ENCODE peak calls at places on chromosomes 13 and 19, in four cellular contexts. U is B cell, J is breast epithelium, L is left lung. C is an unnamed sample.

GRCh38 chr19:48735031-48735615 is 5.3 kb downstream of the RASIP1 start:
- DNase-seq in U (no peak), J (no peak), L (peak), C (peak)

GRCh38 chr19:16429066-16429758 is 42.6 kb downstream of the EPS15L1 start:
- DNase-seq in U (no peak), J (peak), L (no peak), C (no peak)

GRCh38 chr19:18789883-18790565 is 1.1 kb downstream of the COMP start:
- DNase-seq in U (peak), J (no peak), L (peak), C (peak)

GRCh38 chr19:33639034-33639681 is 17.4 kb downstream of the CHST8 start:
- DNase-seq in U (no peak), J (no peak), L (no peak), C (no peak)

GRCh38 chr13:33626407-33626806 is 191.5 kb upstream of the RFC3 start:
- DNase-seq in U (no peak), J (no peak), L (no peak), C (no peak)

GRCh38 chr13:36432106-36432544 is at the start of gene CCNA1:
- DNase-seq in U (peak), J (no peak), L (peak), C (peak)

GRCh38 chr19:55373993-55374757 is 2.5 kb upstream of the TMEM190 start:
- DNase-seq in U (no peak), J (no peak), L (no peak), C (no peak)

GRCh38 chr19:39110263-39110967 is 15.2 kb upstream of the PAK4 start:
- DNase-seq in U (peak), J (peak), L (no peak), C (peak)

DNA sequence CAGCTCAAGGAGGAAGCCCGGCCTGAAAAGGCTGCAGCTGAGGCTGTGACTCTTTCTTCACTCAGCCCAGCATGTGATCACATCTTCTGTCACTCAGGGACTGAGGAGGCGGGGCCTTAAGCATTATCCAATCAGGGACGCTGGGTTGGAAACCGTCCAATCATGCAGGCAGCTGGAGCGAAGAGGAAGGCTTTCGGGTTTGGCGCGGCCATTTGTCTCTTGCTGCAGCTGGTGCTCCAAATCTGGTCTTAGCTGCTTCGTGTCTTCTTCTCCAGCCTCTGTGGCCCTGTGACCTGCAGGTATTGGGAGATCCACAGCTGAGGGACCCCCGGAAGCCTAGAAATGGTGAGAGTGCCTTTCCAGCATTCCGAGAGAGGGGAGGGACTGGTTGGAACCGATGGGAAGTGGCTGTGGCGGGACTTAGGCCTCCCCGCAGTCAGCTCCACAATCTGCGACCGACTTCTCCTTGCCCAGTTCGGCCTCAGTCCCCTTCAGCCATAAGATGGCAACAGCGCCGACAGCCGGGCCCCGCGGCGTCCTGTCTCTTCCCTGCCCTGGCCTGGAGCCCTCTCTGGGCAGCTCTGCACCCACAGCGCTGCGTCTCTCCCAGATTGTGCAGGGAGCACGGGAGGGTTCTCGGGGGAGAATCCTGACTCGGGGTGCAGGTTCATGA is at the start of gene ZNF90:
- DNase-seq in U (peak), J (peak), L (peak), C (peak)
- TF ChIP-seq CTCF in U (no peak), J (no peak), L (no peak), C (peak)

DNA sequence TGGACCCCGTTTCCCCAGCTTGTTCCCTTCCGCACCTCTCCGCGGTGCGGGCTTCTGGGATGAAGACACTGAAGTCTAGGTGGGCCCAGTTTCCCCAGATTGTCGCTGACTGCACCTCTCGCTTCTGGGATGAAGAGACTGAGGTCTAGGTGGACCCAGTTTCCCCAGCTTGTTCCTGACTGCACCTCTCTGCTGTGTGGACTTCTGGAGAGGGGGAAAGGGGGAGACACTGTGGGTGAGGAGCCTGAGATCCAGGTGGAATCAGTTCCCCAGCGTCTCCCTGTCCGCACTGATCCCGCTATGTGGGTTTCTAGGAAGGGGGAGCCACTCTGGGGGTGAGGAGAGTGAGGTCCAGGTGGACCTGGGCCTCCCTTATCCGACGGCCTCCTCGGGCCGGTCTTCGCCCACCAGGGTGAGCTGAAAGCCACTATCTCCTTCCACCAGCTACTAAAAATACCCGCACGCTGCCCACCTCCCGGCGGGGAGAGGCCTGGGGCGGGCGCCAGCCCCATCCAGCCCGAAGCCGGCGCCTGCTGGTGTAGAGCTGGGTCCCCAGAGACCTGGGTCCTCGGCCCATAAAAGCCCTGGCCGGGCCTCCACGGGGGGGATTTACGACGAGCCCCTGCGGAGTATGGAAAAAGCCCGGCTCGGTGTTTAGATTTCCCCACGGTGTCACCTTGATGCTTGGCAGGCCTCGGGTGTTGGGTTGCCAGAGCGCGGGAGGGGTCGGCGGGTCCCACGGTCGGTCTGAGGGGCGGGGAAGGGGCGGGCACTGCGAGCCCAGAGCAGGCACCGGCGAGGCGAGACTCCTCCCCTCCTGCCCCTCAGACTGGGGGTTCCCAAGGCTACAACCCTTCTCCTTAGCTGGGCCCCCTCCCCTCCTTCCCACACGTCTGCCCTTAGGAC is 10.6 kb downstream of the FUT6 start:
- DNase-seq in U (peak), J (no peak), L (no peak), C (peak)
- TF ChIP-seq CTCF in U (no peak), J (no peak), L (no peak), C (no peak)

GRCh38 chr13:82740442-82740841 is 1141.8 kb downstream of the SLITRK1 start:
- DNase-seq in U (no peak), J (no peak), L (peak), C (no peak)

GRCh38 chr13:82739881-82740280 is 1142.4 kb downstream of the SLITRK1 start:
- DNase-seq in U (no peak), J (no peak), L (no peak), C (peak)
- TF ChIP-seq CTCF in U (no peak), J (no peak), L (no peak), C (peak)

DNA sequence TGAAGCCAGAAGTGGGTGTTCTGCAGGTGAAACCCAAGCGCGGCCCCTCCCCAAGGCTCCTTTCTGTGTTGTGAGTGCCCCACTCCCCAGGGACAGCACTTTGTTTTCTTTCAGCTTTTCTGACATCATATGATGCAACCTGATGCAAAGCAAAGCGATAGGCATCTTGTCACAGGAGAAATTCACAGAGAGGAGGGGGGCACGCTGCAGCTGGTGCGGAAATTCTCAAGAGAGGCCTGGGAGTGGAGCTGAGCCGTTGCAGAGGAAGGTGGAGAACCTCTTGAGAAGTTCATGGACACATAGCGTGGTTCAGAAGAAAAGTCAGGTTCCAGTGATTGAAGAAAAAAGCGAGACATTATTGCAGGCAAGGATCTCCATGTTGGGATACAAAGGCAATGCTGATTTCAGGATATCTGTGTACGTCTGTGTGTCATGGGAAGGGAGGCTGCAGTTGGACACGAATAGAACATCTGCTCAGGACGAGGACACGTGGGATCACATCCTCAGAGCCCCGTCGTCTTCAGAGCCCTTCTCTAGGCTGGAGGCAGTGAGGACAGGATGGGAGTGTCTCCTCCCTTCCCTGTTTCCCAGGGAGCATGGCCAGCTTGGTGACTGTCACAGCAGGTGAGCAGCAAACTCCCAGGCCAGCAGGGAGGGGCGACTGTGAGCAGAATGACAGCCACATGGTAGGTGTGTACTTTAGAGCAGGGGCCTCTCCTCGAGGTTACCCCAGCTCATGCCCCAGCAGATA is 79.2 kb downstream of the IRS2 start:
- DNase-seq in U (no peak), J (no peak), L (no peak), C (no peak)
- TF ChIP-seq CTCF in U (no peak), J (no peak), L (no peak), C (no peak)

GRCh38 chr19:47380559-47380958 is 31.4 kb downstream of the DHX34 start:
- DNase-seq in U (no peak), J (no peak), L (no peak), C (no peak)

GRCh38 chr19:47378246-47378645 is 29.1 kb downstream of the DHX34 start:
- DNase-seq in U (no peak), J (no peak), L (no peak), C (no peak)

GRCh38 chr19:47379398-47379938 is 30.4 kb downstream of the DHX34 start:
- DNase-seq in U (no peak), J (no peak), L (no peak), C (no peak)

GRCh38 chr19:47381121-47381520 is 32.0 kb downstream of the DHX34 start:
- DNase-seq in U (no peak), J (no peak), L (no peak), C (no peak)

DNA sequence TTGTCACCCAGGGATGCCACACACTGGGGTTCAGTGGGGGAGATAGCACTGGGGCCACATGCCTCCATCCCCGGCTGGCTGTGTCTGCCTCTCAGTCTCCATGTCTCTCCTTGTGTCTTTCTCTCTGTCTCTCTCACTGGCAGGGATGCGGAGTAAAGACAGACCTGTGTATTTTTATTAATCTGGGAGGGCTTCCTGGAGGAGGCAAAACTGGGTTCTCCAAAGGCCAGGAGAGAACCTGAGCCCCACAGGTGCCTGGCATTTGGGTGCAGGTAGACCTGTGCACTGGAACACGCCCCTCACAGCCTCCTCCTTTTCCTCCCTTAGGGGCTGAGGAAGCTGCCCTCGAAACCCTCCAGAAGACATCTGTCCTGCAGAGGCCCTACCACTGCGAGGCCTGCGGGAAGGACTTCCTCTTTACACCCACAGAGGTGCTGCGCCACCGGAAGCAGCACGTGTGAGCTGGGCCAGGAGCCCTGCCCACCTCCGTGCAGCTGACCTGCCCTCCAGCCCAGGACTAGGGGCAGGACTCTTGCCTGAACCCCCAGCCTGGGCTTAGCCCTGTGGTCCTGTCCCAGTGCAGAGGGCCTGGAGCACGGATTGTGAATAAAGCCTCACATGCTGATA is 32.7 kb downstream of the DHX34 start:
- DNase-seq in U (peak), J (no peak), L (peak), C (no peak)
- TF ChIP-seq CTCF in U (no peak), J (no peak), L (no peak), C (no peak)

DNA sequence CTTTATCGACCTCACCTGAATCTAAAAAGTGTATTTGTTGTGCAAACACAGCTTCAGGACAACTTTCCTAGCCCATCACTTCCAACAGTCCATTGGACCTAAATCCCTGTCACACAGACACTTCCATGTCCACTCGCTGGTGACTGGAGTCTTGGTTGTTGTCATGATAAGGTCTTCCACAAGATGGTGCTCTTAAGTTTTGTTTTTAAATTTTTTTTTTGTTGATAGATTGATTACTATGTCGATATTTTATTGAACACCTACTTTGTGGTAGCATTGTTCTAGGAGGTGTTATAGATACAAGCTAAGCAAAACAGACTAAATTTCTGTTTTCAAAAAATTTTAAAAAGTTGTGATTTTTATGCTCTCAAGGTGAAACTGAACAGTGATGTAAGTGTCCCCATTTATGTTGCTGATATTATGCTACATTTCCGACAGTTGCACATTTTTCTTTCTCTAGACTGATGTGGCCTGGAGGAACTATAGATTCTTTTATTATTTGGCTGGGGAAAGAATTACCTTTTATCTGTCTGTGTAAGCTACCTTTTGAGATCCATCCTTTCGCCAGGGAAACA is 8.1 kb upstream of the ERICH6B start:
- DNase-seq in U (no peak), J (no peak), L (no peak), C (peak)
- TF ChIP-seq CTCF in U (peak), J (peak), L (peak), C (peak)

C was measured in choroid plexus epithelial cell.